ENCODE peak calls at places on chromosomes 6 and 20, in five cellular contexts. One of them, this sample, is unnamed.

GRCh38 chr6:108074057-108074358 is 533 bp downstream of the OSTM1 start:
- DNase-seq in K562: no peak
- DNase-seq in retinal pigment epithelial cell: no peak
- DNase-seq in CD8-positive, alpha-beta memory T cell: no peak
- DNase-seq in right atrium auricular region: peak
- DNase-seq in this sample: no peak

GRCh38 chr6:150004101-150004782 is 21.1 kb downstream of the RAET1L start:
- DNase-seq in CD8-positive, alpha-beta memory T cell: peak
- DNase-seq in retinal pigment epithelial cell: no peak
- DNase-seq in K562: no peak
- DNase-seq in right atrium auricular region: peak
- DNase-seq in this sample: no peak

GRCh38 chr20:10131612-10132345 is 86.9 kb upstream of the SNAP25 start:
- DNase-seq in right atrium auricular region: peak
- DNase-seq in retinal pigment epithelial cell: peak
- DNase-seq in CD8-positive, alpha-beta memory T cell: no peak
- DNase-seq in K562: no peak
- DNase-seq in this sample: peak

GRCh38 chr6:112433457-112433856 is 86.3 kb downstream of the RFPL4B start:
- DNase-seq in CD8-positive, alpha-beta memory T cell: no peak
- DNase-seq in K562: no peak
- DNase-seq in right atrium auricular region: no peak
- DNase-seq in retinal pigment epithelial cell: no peak
- DNase-seq in this sample: no peak

GRCh38 chr20:38008233-38008944 is 24.9 kb downstream of the TTI1 start:
- DNase-seq in right atrium auricular region: no peak
- DNase-seq in K562: no peak
- DNase-seq in retinal pigment epithelial cell: no peak
- DNase-seq in CD8-positive, alpha-beta memory T cell: no peak
- DNase-seq in this sample: no peak

GRCh38 chr6:46491789-46492547 is 719 bp upstream of the RCAN2 start:
- DNase-seq in retinal pigment epithelial cell: no peak
- DNase-seq in CD8-positive, alpha-beta memory T cell: no peak
- DNase-seq in right atrium auricular region: no peak
- DNase-seq in K562: peak
- DNase-seq in this sample: no peak

GRCh38 chr20:32017711-32018251 is 7.5 kb downstream of the CCM2L start:
- DNase-seq in right atrium auricular region: no peak
- DNase-seq in K562: peak
- DNase-seq in retinal pigment epithelial cell: no peak
- DNase-seq in CD8-positive, alpha-beta memory T cell: peak
- DNase-seq in this sample: no peak

GRCh38 chr20:45338121-45339030 is 9.8 kb downstream of the SDC4 start:
- DNase-seq in CD8-positive, alpha-beta memory T cell: no peak
- DNase-seq in K562: no peak
- DNase-seq in right atrium auricular region: no peak
- DNase-seq in retinal pigment epithelial cell: no peak
- DNase-seq in this sample: no peak

GRCh38 chr6:72826744-72827438 is 205.0 kb downstream of the KCNQ5 start:
- DNase-seq in retinal pigment epithelial cell: no peak
- DNase-seq in CD8-positive, alpha-beta memory T cell: no peak
- DNase-seq in right atrium auricular region: no peak
- DNase-seq in K562: no peak
- DNase-seq in this sample: peak

GRCh38 chr20:57013741-57014140 is 252.7 kb downstream of the BMP7 start:
- DNase-seq in retinal pigment epithelial cell: no peak
- DNase-seq in K562: peak
- DNase-seq in right atrium auricular region: no peak
- DNase-seq in CD8-positive, alpha-beta memory T cell: no peak
- DNase-seq in this sample: no peak

GRCh38 chr20:8756410-8756809 is 312.5 kb upstream of the PLCB4 start:
- DNase-seq in right atrium auricular region: no peak
- DNase-seq in CD8-positive, alpha-beta memory T cell: no peak
- DNase-seq in retinal pigment epithelial cell: no peak
- DNase-seq in K562: peak
- DNase-seq in this sample: peak

GRCh38 chr20:38147166-38147565 is 17.9 kb downstream of the TGM2 start:
- DNase-seq in retinal pigment epithelial cell: no peak
- DNase-seq in right atrium auricular region: no peak
- DNase-seq in K562: no peak
- DNase-seq in CD8-positive, alpha-beta memory T cell: no peak
- DNase-seq in this sample: no peak

GRCh38 chr6:167941822-167942221 is 55.6 kb upstream of the KIF25 start:
- DNase-seq in right atrium auricular region: no peak
- DNase-seq in K562: no peak
- DNase-seq in CD8-positive, alpha-beta memory T cell: no peak
- DNase-seq in retinal pigment epithelial cell: no peak
- DNase-seq in this sample: no peak

GRCh38 chr20:4457566-4458543 is 263.9 kb upstream of the PRND start:
- DNase-seq in retinal pigment epithelial cell: no peak
- DNase-seq in CD8-positive, alpha-beta memory T cell: no peak
- DNase-seq in right atrium auricular region: no peak
- DNase-seq in K562: no peak
- DNase-seq in this sample: no peak

GRCh38 chr20:50193851-50194830 is 3.5 kb downstream of the CEBPB start:
- DNase-seq in K562: no peak
- DNase-seq in retinal pigment epithelial cell: no peak
- DNase-seq in right atrium auricular region: peak
- DNase-seq in CD8-positive, alpha-beta memory T cell: no peak
- DNase-seq in this sample: peak

GRCh38 chr20:37354210-37355195 is 8.6 kb downstream of the SRC start:
- DNase-seq in right atrium auricular region: no peak
- DNase-seq in K562: no peak
- DNase-seq in CD8-positive, alpha-beta memory T cell: no peak
- DNase-seq in retinal pigment epithelial cell: no peak
- DNase-seq in this sample: no peak

GRCh38 chr6:89597988-89598387 is 40.6 kb downstream of the LYRM2 start:
- DNase-seq in K562: peak
- DNase-seq in retinal pigment epithelial cell: peak
- DNase-seq in CD8-positive, alpha-beta memory T cell: no peak
- DNase-seq in right atrium auricular region: no peak
- DNase-seq in this sample: peak

DNA sequence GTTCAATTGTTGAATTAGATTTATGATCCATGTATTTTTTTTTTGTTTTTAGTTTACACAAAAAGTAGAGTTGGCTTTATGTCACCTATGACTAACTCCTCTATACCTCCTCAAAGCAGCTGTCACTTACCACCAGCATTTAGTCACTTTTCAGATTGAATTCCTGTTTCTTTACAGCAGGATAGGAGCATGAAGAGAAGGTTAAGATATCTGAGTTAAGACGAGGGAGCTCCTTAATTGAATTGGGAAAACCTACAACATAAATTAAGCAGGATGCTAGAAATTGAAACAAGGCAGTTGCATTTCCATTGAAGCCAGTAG is 237.2 kb downstream of the FARS2 start:
- DNase-seq in CD8-positive, alpha-beta memory T cell: no peak
- DNase-seq in right atrium auricular region: no peak
- DNase-seq in K562: no peak
- DNase-seq in retinal pigment epithelial cell: no peak
- DNase-seq in this sample: no peak
- H3K4me3 ChIP-seq in CD8-positive, alpha-beta memory T cell: no peak
- H3K4me3 ChIP-seq in right atrium auricular region: no peak
- H3K4me3 ChIP-seq in K562: no peak
- H3K4me3 ChIP-seq in retinal pigment epithelial cell: no peak
- H3K4me3 ChIP-seq in this sample: peak

GRCh38 chr6:156395276-156395675 is 381.9 kb upstream of the ARID1B start:
- DNase-seq in K562: no peak
- DNase-seq in CD8-positive, alpha-beta memory T cell: no peak
- DNase-seq in right atrium auricular region: no peak
- DNase-seq in retinal pigment epithelial cell: no peak
- DNase-seq in this sample: no peak
- H3K4me3 ChIP-seq in K562: no peak
- H3K4me3 ChIP-seq in CD8-positive, alpha-beta memory T cell: peak
- H3K4me3 ChIP-seq in right atrium auricular region: no peak
- H3K4me3 ChIP-seq in retinal pigment epithelial cell: no peak
- H3K4me3 ChIP-seq in this sample: no peak

GRCh38 chr6:157708933-157709332 is 114.1 kb upstream of the SNX9 start:
- DNase-seq in CD8-positive, alpha-beta memory T cell: no peak
- DNase-seq in K562: no peak
- DNase-seq in right atrium auricular region: no peak
- DNase-seq in retinal pigment epithelial cell: no peak
- DNase-seq in this sample: no peak

GRCh38 chr6:157706883-157707282 is 116.2 kb upstream of the SNX9 start:
- DNase-seq in CD8-positive, alpha-beta memory T cell: no peak
- DNase-seq in right atrium auricular region: no peak
- DNase-seq in K562: no peak
- DNase-seq in retinal pigment epithelial cell: no peak
- DNase-seq in this sample: no peak

GRCh38 chr6:157709514-157709913 is 113.5 kb upstream of the SNX9 start:
- DNase-seq in right atrium auricular region: no peak
- DNase-seq in CD8-positive, alpha-beta memory T cell: no peak
- DNase-seq in retinal pigment epithelial cell: no peak
- DNase-seq in K562: no peak
- DNase-seq in this sample: no peak

GRCh38 chr6:157707576-157707975 is 115.5 kb upstream of the SNX9 start:
- DNase-seq in K562: no peak
- DNase-seq in CD8-positive, alpha-beta memory T cell: no peak
- DNase-seq in retinal pigment epithelial cell: no peak
- DNase-seq in right atrium auricular region: no peak
- DNase-seq in this sample: no peak

GRCh38 chr6:157708239-157708638 is 114.8 kb upstream of the SNX9 start:
- DNase-seq in CD8-positive, alpha-beta memory T cell: no peak
- DNase-seq in retinal pigment epithelial cell: no peak
- DNase-seq in K562: no peak
- DNase-seq in right atrium auricular region: no peak
- DNase-seq in this sample: no peak
- H3K4me3 ChIP-seq in CD8-positive, alpha-beta memory T cell: no peak
- H3K4me3 ChIP-seq in retinal pigment epithelial cell: no peak
- H3K4me3 ChIP-seq in K562: no peak
- H3K4me3 ChIP-seq in right atrium auricular region: no peak
- H3K4me3 ChIP-seq in this sample: no peak

GRCh38 chr6:32621372-32621771 is 15.8 kb upstream of the HLA-DQA1 start:
- DNase-seq in CD8-positive, alpha-beta memory T cell: no peak
- DNase-seq in retinal pigment epithelial cell: no peak
- DNase-seq in K562: no peak
- DNase-seq in right atrium auricular region: no peak
- DNase-seq in this sample: no peak
- H3K4me3 ChIP-seq in CD8-positive, alpha-beta memory T cell: no peak
- H3K4me3 ChIP-seq in retinal pigment epithelial cell: no peak
- H3K4me3 ChIP-seq in K562: no peak
- H3K4me3 ChIP-seq in right atrium auricular region: no peak
- H3K4me3 ChIP-seq in this sample: no peak

DNA sequence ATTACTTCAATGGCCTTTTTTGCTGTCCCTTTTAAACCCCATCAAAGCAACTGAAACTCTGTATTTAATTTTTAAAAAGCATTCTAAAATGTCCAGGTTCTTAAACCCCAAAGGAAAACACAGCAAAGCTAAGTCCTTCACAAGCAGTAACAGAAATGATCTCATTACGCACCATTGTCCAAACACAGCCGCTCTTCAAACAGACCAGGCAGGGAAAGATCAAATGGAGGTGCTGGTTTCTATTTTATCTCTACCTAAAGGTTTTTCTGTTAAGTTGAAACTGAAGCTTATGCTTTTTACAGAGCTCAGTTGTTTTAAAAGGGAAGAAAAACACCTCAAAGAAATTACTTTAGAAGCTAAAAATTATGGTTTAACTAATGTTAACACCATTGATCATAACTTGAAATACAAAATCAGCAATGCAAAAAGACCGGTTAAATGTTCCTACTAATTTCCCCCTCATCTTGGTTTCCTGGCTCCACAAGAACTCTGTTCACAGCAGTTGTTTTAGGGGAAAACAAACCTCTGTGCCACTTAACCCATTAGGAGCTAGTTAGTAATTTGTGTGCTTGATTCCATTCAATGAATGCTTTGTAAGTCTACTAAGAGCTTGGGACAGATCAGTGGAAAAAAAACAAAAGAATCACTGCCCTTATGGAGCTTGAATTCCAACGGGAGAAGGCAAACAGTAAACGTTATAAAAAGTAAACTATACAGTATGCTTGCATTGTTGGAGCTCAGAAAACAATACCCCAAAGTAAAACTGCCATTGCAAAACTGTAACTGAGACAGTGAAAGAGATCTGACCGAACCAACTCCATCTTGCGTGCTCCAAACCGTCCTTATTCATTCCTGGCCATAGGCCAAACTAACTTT is 87.4 kb downstream of the CD24 start:
- DNase-seq in CD8-positive, alpha-beta memory T cell: no peak
- DNase-seq in right atrium auricular region: no peak
- DNase-seq in retinal pigment epithelial cell: no peak
- DNase-seq in K562: peak
- DNase-seq in this sample: peak
- H3K4me3 ChIP-seq in CD8-positive, alpha-beta memory T cell: no peak
- H3K4me3 ChIP-seq in right atrium auricular region: no peak
- H3K4me3 ChIP-seq in retinal pigment epithelial cell: no peak
- H3K4me3 ChIP-seq in K562: no peak
- H3K4me3 ChIP-seq in this sample: no peak

This sample was measured in astrocyte of the spinal cord.